ENCODE peak calls at places on chromosomes 6 and 20, in seven cellular contexts. One of them, this sample, is unnamed. For H3K27me3 and H3K4me1, the result is how much of the 10 kb centered on the place peaks cover.

GRCh38 chr6:100240798-100241197 is 223.9 kb downstream of the SIM1 start:
- DNase-seq in GM23338: no peak
- DNase-seq in GM12878: no peak
- DNase-seq in IMR-90: no peak
- DNase-seq in DND-41: no peak
- DNase-seq in endothelial cell of umbilical vein: no peak
- DNase-seq in PC-3: peak
- DNase-seq in this sample: no peak

GRCh38 chr6:149139782-149140136 is 177.8 kb upstream of the TAB2 start:
- DNase-seq in GM23338: no peak
- DNase-seq in GM12878: no peak
- DNase-seq in IMR-90: no peak
- DNase-seq in DND-41: no peak
- DNase-seq in endothelial cell of umbilical vein: no peak
- DNase-seq in PC-3: no peak
- DNase-seq in this sample: no peak

GRCh38 chr6:166512567-166512966 is 73.9 kb downstream of the RAMACL start:
- DNase-seq in GM23338: no peak
- DNase-seq in GM12878: no peak
- DNase-seq in IMR-90: no peak
- DNase-seq in DND-41: no peak
- DNase-seq in endothelial cell of umbilical vein: no peak
- DNase-seq in PC-3: no peak
- DNase-seq in this sample: no peak

GRCh38 chr6:21005816-21006553 is 471.7 kb downstream of the CDKAL1 start:
- DNase-seq in GM23338: no peak
- DNase-seq in GM12878: peak
- DNase-seq in IMR-90: peak
- DNase-seq in DND-41: no peak
- DNase-seq in endothelial cell of umbilical vein: peak
- DNase-seq in PC-3: peak
- DNase-seq in this sample: peak

GRCh38 chr20:45300961-45301360 is 5.7 kb upstream of the RBPJL start:
- DNase-seq in GM23338: peak
- DNase-seq in GM12878: no peak
- DNase-seq in IMR-90: peak
- DNase-seq in DND-41: peak
- DNase-seq in endothelial cell of umbilical vein: peak
- DNase-seq in PC-3: peak
- DNase-seq in this sample: no peak

GRCh38 chr6:157188213-157188612 is 135.1 kb downstream of the TMEM242 start:
- DNase-seq in GM23338: no peak
- DNase-seq in GM12878: no peak
- DNase-seq in IMR-90: peak
- DNase-seq in DND-41: no peak
- DNase-seq in endothelial cell of umbilical vein: no peak
- DNase-seq in PC-3: no peak
- DNase-seq in this sample: no peak

GRCh38 chr20:62643521-62644043 is 1.3 kb downstream of the SLCO4A1 start:
- DNase-seq in GM23338: no peak
- DNase-seq in GM12878: no peak
- DNase-seq in IMR-90: peak
- DNase-seq in DND-41: no peak
- DNase-seq in endothelial cell of umbilical vein: no peak
- DNase-seq in PC-3: peak
- DNase-seq in this sample: no peak

GRCh38 chr6:113596907-113597583 is 260.1 kb upstream of the MARCKS start:
- DNase-seq in GM23338: no peak
- DNase-seq in GM12878: no peak
- DNase-seq in IMR-90: peak
- DNase-seq in DND-41: no peak
- DNase-seq in endothelial cell of umbilical vein: no peak
- DNase-seq in PC-3: no peak
- DNase-seq in this sample: no peak

GRCh38 chr6:161001421-161001820 is 9.9 kb downstream of the MAP3K4 start:
- DNase-seq in GM23338: no peak
- DNase-seq in GM12878: no peak
- DNase-seq in IMR-90: no peak
- DNase-seq in DND-41: no peak
- DNase-seq in endothelial cell of umbilical vein: no peak
- DNase-seq in PC-3: no peak
- DNase-seq in this sample: no peak

GRCh38 chr6:139981810-139982550 is 607.5 kb upstream of the CITED2 start:
- DNase-seq in GM23338: peak
- DNase-seq in GM12878: no peak
- DNase-seq in IMR-90: peak
- DNase-seq in DND-41: no peak
- DNase-seq in endothelial cell of umbilical vein: peak
- DNase-seq in PC-3: peak
- DNase-seq in this sample: peak

GRCh38 chr20:43868091-43868490 is 46.6 kb upstream of the TOX2 start:
- DNase-seq in GM23338: no peak
- DNase-seq in GM12878: no peak
- DNase-seq in IMR-90: no peak
- DNase-seq in DND-41: no peak
- DNase-seq in endothelial cell of umbilical vein: no peak
- DNase-seq in PC-3: no peak
- DNase-seq in this sample: no peak

GRCh38 chr20:43870484-43870883 is 44.2 kb upstream of the TOX2 start:
- DNase-seq in GM23338: no peak
- DNase-seq in GM12878: no peak
- DNase-seq in IMR-90: peak
- DNase-seq in DND-41: no peak
- DNase-seq in endothelial cell of umbilical vein: no peak
- DNase-seq in PC-3: peak
- DNase-seq in this sample: no peak
- H3K27me3 ChIP-seq in GM23338: under half
- H3K27me3 ChIP-seq in GM12878: under half
- H3K27me3 ChIP-seq in IMR-90: under half
- H3K27me3 ChIP-seq in DND-41: under half
- H3K27me3 ChIP-seq in endothelial cell of umbilical vein: under half
- H3K27me3 ChIP-seq in PC-3: under half
- H3K27me3 ChIP-seq in this sample: under half

DNA sequence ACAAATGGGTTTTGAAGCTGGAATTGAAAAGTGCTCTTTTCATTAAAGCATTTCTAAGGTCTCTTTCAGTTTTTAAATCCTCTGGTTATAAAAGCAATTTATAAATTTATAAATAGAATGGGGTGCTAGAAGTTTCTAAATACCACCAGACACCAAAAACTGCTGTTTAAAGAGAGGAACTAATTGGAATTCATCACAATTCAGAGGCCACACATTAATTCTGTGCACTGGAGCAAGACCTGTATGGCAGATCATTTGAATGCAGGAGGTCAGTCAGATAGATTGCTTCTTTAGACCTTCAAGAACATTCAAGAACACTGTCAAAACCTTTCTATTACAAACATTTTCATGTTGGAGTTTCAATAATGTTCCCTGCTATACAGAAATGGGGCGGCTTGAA is 55.1 kb downstream of the ALDH8A1 start:
- DNase-seq in GM23338: no peak
- DNase-seq in GM12878: no peak
- DNase-seq in IMR-90: no peak
- DNase-seq in DND-41: no peak
- DNase-seq in endothelial cell of umbilical vein: no peak
- DNase-seq in PC-3: no peak
- DNase-seq in this sample: no peak
- H2AFZ ChIP-seq in GM23338: peak
- H2AFZ ChIP-seq in GM12878: no peak
- H2AFZ ChIP-seq in IMR-90: no peak
- H2AFZ ChIP-seq in DND-41: no peak
- H2AFZ ChIP-seq in endothelial cell of umbilical vein: no peak
- H2AFZ ChIP-seq in PC-3: no peak
- H2AFZ ChIP-seq in this sample: no peak

DNA sequence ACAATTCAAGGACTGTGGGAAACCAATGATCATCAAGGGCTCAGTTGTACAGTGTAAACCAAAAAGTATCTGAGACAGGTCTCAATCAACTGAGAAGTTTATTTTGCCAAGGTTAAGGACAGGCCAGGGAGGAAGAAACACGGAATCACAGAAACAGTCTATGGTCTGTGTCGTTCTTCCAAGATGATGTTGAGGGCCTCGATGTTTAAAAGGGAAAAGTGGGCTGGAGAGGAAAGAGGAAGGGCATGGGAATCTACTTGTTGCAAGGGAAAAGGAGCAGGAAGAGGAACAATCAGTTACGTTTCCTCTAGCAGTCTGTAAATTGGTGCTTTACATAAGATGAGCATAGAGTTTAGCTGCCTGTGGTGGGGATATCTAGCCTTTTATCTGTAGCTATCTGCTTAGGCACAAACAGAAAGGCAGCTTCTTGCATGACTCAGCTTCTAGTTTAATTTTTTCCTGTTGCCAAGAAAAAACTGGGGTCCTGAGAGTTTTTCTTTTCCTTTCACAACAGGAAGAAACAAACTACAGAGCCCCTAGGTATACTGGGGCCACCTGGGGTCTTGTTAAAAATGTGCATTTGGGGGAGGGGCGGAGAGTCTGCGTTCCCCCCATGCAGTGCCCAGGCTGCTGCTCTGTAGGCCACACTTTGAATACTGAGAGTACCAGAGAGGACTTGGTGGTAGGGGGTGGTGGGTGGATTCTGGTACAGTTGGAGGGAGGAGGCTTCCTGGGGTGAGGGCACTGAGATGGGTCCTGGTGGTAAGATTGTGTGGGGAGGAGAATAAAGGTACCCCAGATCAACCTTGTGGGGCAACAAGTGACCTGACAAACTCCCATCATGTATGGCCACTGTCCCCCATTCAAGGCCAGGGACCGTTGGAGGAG is 35.3 kb upstream of the EZR start:
- DNase-seq in GM23338: peak
- DNase-seq in GM12878: no peak
- DNase-seq in IMR-90: peak
- DNase-seq in DND-41: peak
- DNase-seq in endothelial cell of umbilical vein: peak
- DNase-seq in PC-3: peak
- DNase-seq in this sample: peak
- H3K4me1 ChIP-seq in GM23338: under half
- H3K4me1 ChIP-seq in GM12878: under half
- H3K4me1 ChIP-seq in IMR-90: under half
- H3K4me1 ChIP-seq in DND-41: under half
- H3K4me1 ChIP-seq in endothelial cell of umbilical vein: under half
- H3K4me1 ChIP-seq in PC-3: under half
- H3K4me1 ChIP-seq in this sample: under half

GRCh38 chr20:38672504-38672903 is 51.8 kb upstream of the SLC32A1 start:
- DNase-seq in GM23338: no peak
- DNase-seq in GM12878: no peak
- DNase-seq in IMR-90: no peak
- DNase-seq in DND-41: no peak
- DNase-seq in endothelial cell of umbilical vein: no peak
- DNase-seq in PC-3: no peak
- DNase-seq in this sample: no peak
- H3K27me3 ChIP-seq in GM23338: half or more
- H3K27me3 ChIP-seq in GM12878: under half
- H3K27me3 ChIP-seq in IMR-90: under half
- H3K27me3 ChIP-seq in DND-41: under half
- H3K27me3 ChIP-seq in endothelial cell of umbilical vein: under half
- H3K27me3 ChIP-seq in PC-3: under half
- H3K27me3 ChIP-seq in this sample: under half

GRCh38 chr6:64750910-64751309 is 956.1 kb downstream of the EYS start:
- DNase-seq in GM23338: no peak
- DNase-seq in GM12878: no peak
- DNase-seq in IMR-90: no peak
- DNase-seq in DND-41: no peak
- DNase-seq in endothelial cell of umbilical vein: no peak
- DNase-seq in PC-3: no peak
- DNase-seq in this sample: no peak
- H2AFZ ChIP-seq in GM23338: peak
- H2AFZ ChIP-seq in GM12878: no peak
- H2AFZ ChIP-seq in IMR-90: no peak
- H2AFZ ChIP-seq in DND-41: no peak
- H2AFZ ChIP-seq in endothelial cell of umbilical vein: no peak
- H2AFZ ChIP-seq in PC-3: no peak
- H2AFZ ChIP-seq in this sample: no peak

GRCh38 chr20:38159539-38159938 is 5.5 kb downstream of the TGM2 start:
- DNase-seq in GM23338: no peak
- DNase-seq in GM12878: no peak
- DNase-seq in IMR-90: no peak
- DNase-seq in DND-41: no peak
- DNase-seq in endothelial cell of umbilical vein: peak
- DNase-seq in PC-3: no peak
- DNase-seq in this sample: no peak

GRCh38 chr20:38162149-38162548 is 2.9 kb downstream of the TGM2 start:
- DNase-seq in GM23338: no peak
- DNase-seq in GM12878: no peak
- DNase-seq in IMR-90: no peak
- DNase-seq in DND-41: no peak
- DNase-seq in endothelial cell of umbilical vein: peak
- DNase-seq in PC-3: no peak
- DNase-seq in this sample: no peak

GRCh38 chr20:38158701-38159325 is 6.3 kb downstream of the TGM2 start:
- DNase-seq in GM23338: no peak
- DNase-seq in GM12878: no peak
- DNase-seq in IMR-90: no peak
- DNase-seq in DND-41: no peak
- DNase-seq in endothelial cell of umbilical vein: peak
- DNase-seq in PC-3: no peak
- DNase-seq in this sample: peak

GRCh38 chr20:38161412-38161774 is 3.7 kb downstream of the TGM2 start:
- DNase-seq in GM23338: no peak
- DNase-seq in GM12878: no peak
- DNase-seq in IMR-90: no peak
- DNase-seq in DND-41: no peak
- DNase-seq in endothelial cell of umbilical vein: no peak
- DNase-seq in PC-3: no peak
- DNase-seq in this sample: no peak

DNA sequence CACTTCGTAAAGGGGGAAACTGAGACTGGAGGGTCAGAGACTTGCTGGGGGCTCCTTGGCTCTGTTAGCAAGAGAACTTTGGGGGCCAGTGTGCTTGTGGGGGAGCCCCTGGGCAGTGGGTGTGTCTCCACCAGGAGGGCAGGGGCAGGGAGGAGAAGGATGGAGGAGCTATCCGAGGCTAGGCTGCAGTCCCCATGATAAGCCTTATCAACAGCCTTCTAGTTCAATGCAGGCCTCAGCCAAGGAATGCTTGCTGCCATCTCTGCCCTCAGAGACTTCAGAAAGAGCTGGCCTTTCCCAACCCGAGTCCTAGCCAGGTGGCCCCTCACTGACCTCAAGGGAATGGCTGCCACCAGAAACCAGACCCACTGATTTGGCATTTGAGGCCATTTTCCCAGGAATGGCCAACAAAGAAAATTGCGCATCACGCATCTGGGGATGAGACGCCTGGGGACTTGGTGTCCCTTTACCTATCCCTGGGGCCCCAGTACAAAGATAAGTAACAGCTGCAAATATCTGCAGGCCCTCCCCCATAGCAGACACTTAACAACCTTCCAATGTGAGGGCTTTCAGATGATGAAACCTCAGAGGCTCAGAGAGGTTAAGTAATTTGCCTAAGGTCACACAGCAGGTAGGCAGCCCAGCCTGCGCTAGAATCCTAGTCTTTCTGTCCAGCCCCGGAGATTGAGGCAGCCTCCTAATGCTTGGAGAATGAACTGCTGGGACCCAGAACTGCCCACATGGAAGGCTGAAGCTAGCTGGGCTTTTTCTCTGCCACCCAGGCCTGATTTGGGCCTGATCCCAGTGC is 4.9 kb downstream of the TGM2 start:
- DNase-seq in GM23338: no peak
- DNase-seq in GM12878: no peak
- DNase-seq in IMR-90: no peak
- DNase-seq in DND-41: no peak
- DNase-seq in endothelial cell of umbilical vein: peak
- DNase-seq in PC-3: no peak
- DNase-seq in this sample: no peak
- H3K4me1 ChIP-seq in GM23338: under half
- H3K4me1 ChIP-seq in GM12878: under half
- H3K4me1 ChIP-seq in IMR-90: under half
- H3K4me1 ChIP-seq in DND-41: under half
- H3K4me1 ChIP-seq in endothelial cell of umbilical vein: half or more
- H3K4me1 ChIP-seq in PC-3: under half
- H3K4me1 ChIP-seq in this sample: under half